ENCODE peak calls at places on chromosomes 11 and 22, in seven cellular contexts. One of them, this sample, is unnamed.

GRCh38 chr22:24503137-24503850 is 8.2 kb downstream of the UPB1 start:
- DNase-seq in GM10248: peak; percentile 87
- DNase-seq in RWPE1: peak; percentile 57
- DNase-seq in coronary artery: no peak
- DNase-seq in K562: peak; percentile 63
- DNase-seq in brain microvascular endothelial cell: peak; percentile 68
- DNase-seq in ovary: peak; percentile 28
- DNase-seq in this sample: no peak

GRCh38 chr11:11215944-11216343 is 137.1 kb downstream of the CSNK2A3 start:
- DNase-seq in GM10248: no peak
- DNase-seq in brain microvascular endothelial cell: no peak
- DNase-seq in K562: no peak
- DNase-seq in RWPE1: no peak
- DNase-seq in coronary artery: no peak
- DNase-seq in ovary: no peak
- DNase-seq in this sample: no peak

GRCh38 chr22:45246060-45246985 is 5.6 kb upstream of the KIAA0930 start:
- DNase-seq in brain microvascular endothelial cell: peak; percentile 93
- DNase-seq in coronary artery: no peak
- DNase-seq in RWPE1: peak; percentile 83
- DNase-seq in ovary: peak; percentile 33
- DNase-seq in GM10248: no peak
- DNase-seq in K562: no peak
- DNase-seq in this sample: no peak

GRCh38 chr11:68445531-68446035 is 15.0 kb upstream of the PPP6R3 start:
- DNase-seq in GM10248: no peak
- DNase-seq in coronary artery: no peak
- DNase-seq in RWPE1: no peak
- DNase-seq in brain microvascular endothelial cell: no peak
- DNase-seq in K562: no peak
- DNase-seq in ovary: no peak
- DNase-seq in this sample: no peak

GRCh38 chr11:75850787-75851186 is 35.8 kb downstream of the UVRAG start:
- DNase-seq in ovary: no peak
- DNase-seq in brain microvascular endothelial cell: no peak
- DNase-seq in coronary artery: no peak
- DNase-seq in GM10248: no peak
- DNase-seq in K562: no peak
- DNase-seq in RWPE1: no peak
- DNase-seq in this sample: no peak

GRCh38 chr22:48748860-48749554 is 1078.7 kb downstream of the BRD1 start:
- DNase-seq in brain microvascular endothelial cell: no peak
- DNase-seq in GM10248: no peak
- DNase-seq in ovary: no peak
- DNase-seq in K562: no peak
- DNase-seq in coronary artery: peak; percentile 62
- DNase-seq in RWPE1: no peak
- DNase-seq in this sample: no peak

GRCh38 chr11:1943576-1943975 is 3.6 kb upstream of the MRPL23 start:
- DNase-seq in GM10248: no peak
- DNase-seq in RWPE1: no peak
- DNase-seq in coronary artery: no peak
- DNase-seq in ovary: peak; percentile 7
- DNase-seq in K562: no peak
- DNase-seq in brain microvascular endothelial cell: no peak
- DNase-seq in this sample: peak; percentile 57

GRCh38 chr11:119684361-119685072 is 44.5 kb downstream of the NECTIN1 start:
- DNase-seq in GM10248: no peak
- DNase-seq in brain microvascular endothelial cell: peak; percentile 64
- DNase-seq in K562: peak; percentile 33
- DNase-seq in ovary: no peak
- DNase-seq in coronary artery: no peak
- DNase-seq in RWPE1: peak; percentile 89
- DNase-seq in this sample: no peak

GRCh38 chr22:42992886-42993479 is 22.0 kb downstream of the PACSIN2 start:
- DNase-seq in ovary: no peak
- DNase-seq in coronary artery: no peak
- DNase-seq in GM10248: no peak
- DNase-seq in brain microvascular endothelial cell: no peak
- DNase-seq in K562: no peak
- DNase-seq in RWPE1: no peak
- DNase-seq in this sample: no peak

GRCh38 chr11:102097175-102097574 is 13.1 kb upstream of the YAP1 start:
- DNase-seq in GM10248: no peak
- DNase-seq in K562: no peak
- DNase-seq in ovary: no peak
- DNase-seq in coronary artery: no peak
- DNase-seq in brain microvascular endothelial cell: no peak
- DNase-seq in RWPE1: no peak
- DNase-seq in this sample: no peak

GRCh38 chr11:125082611-125083311 is 19.7 kb downstream of the SLC37A2 start:
- DNase-seq in coronary artery: no peak
- DNase-seq in RWPE1: peak; percentile 87
- DNase-seq in GM10248: peak; percentile 13
- DNase-seq in brain microvascular endothelial cell: peak; percentile 88
- DNase-seq in K562: no peak
- DNase-seq in ovary: no peak
- DNase-seq in this sample: no peak

GRCh38 chr11:79510948-79511347 is 70.1 kb upstream of the TENM4 start:
- DNase-seq in coronary artery: no peak
- DNase-seq in RWPE1: no peak
- DNase-seq in K562: no peak
- DNase-seq in ovary: no peak
- DNase-seq in GM10248: no peak
- DNase-seq in brain microvascular endothelial cell: no peak
- DNase-seq in this sample: no peak

GRCh38 chr11:62710001-62710345 is 2.5 kb downstream of the GNG3 start:
- DNase-seq in brain microvascular endothelial cell: no peak
- DNase-seq in GM10248: no peak
- DNase-seq in RWPE1: no peak
- DNase-seq in coronary artery: peak; percentile 75
- DNase-seq in ovary: no peak
- DNase-seq in K562: no peak
- DNase-seq in this sample: no peak

GRCh38 chr11:59615132-59615636 is 390 bp downstream of the OSBP start:
- DNase-seq in brain microvascular endothelial cell: peak; percentile 1
- DNase-seq in ovary: peak; percentile 30
- DNase-seq in coronary artery: peak; percentile 75
- DNase-seq in GM10248: peak; percentile 38
- DNase-seq in K562: no peak
- DNase-seq in RWPE1: peak; percentile 61
- DNase-seq in this sample: peak; percentile 70

GRCh38 chr11:16902182-16902581 is 112.0 kb downstream of the PLEKHA7 start:
- DNase-seq in coronary artery: no peak
- DNase-seq in ovary: no peak
- DNase-seq in K562: no peak
- DNase-seq in brain microvascular endothelial cell: no peak
- DNase-seq in RWPE1: peak; percentile 67
- DNase-seq in GM10248: peak; percentile 59
- DNase-seq in this sample: no peak

GRCh38 chr22:31082606-31083376 is 1.7 kb downstream of the SMTN start:
- DNase-seq in K562: peak; percentile 70
- DNase-seq in coronary artery: peak; percentile 90
- DNase-seq in ovary: peak; percentile 50
- DNase-seq in RWPE1: no peak
- DNase-seq in brain microvascular endothelial cell: peak; percentile 70
- DNase-seq in GM10248: no peak
- DNase-seq in this sample: no peak

GRCh38 chr11:69637956-69638871 is 2.7 kb upstream of the CCND1 start:
- DNase-seq in ovary: no peak
- DNase-seq in GM10248: no peak
- DNase-seq in coronary artery: peak; percentile 73
- DNase-seq in RWPE1: no peak
- DNase-seq in K562: no peak
- DNase-seq in brain microvascular endothelial cell: peak; percentile 67
- DNase-seq in this sample: peak; percentile 81

GRCh38 chr22:50731811-50732624 is 6.0 kb upstream of the ACR start:
- DNase-seq in RWPE1: peak; percentile 40
- DNase-seq in coronary artery: no peak
- DNase-seq in K562: peak; percentile 75
- DNase-seq in ovary: no peak
- DNase-seq in GM10248: peak; percentile 84
- DNase-seq in brain microvascular endothelial cell: peak; percentile 9
- DNase-seq in this sample: peak; percentile 65

GRCh38 chr11:34266090-34266912 is 91.5 kb downstream of the ABTB2 start:
- DNase-seq in brain microvascular endothelial cell: peak; percentile 82
- DNase-seq in GM10248: no peak
- DNase-seq in K562: no peak
- DNase-seq in ovary: peak; percentile 58
- DNase-seq in RWPE1: no peak
- DNase-seq in coronary artery: no peak
- DNase-seq in this sample: no peak

GRCh38 chr11:103266167-103266831 is 157.1 kb downstream of the DYNC2H1 start:
- DNase-seq in RWPE1: no peak
- DNase-seq in coronary artery: no peak
- DNase-seq in GM10248: no peak
- DNase-seq in ovary: no peak
- DNase-seq in K562: no peak
- DNase-seq in brain microvascular endothelial cell: no peak
- DNase-seq in this sample: no peak

GRCh38 chr22:25067851-25068421 is 115.4 kb downstream of the KIAA1671 start:
- DNase-seq in coronary artery: peak; percentile 92
- DNase-seq in GM10248: no peak
- DNase-seq in RWPE1: no peak
- DNase-seq in K562: no peak
- DNase-seq in brain microvascular endothelial cell: no peak
- DNase-seq in ovary: no peak
- DNase-seq in this sample: no peak

GRCh38 chr11:63892233-63892632 is 24.7 kb downstream of the RCOR2 start:
- DNase-seq in K562: no peak
- DNase-seq in coronary artery: no peak
- DNase-seq in GM10248: no peak
- DNase-seq in brain microvascular endothelial cell: peak; percentile 28
- DNase-seq in ovary: no peak
- DNase-seq in RWPE1: no peak
- DNase-seq in this sample: no peak
- TF ChIP-seq CTCF in K562: no peak
- TF ChIP-seq CTCF in coronary artery: no peak
- TF ChIP-seq CTCF in GM10248: no peak
- TF ChIP-seq CTCF in brain microvascular endothelial cell: no peak
- TF ChIP-seq CTCF in ovary: no peak
- TF ChIP-seq CTCF in RWPE1: no peak
- TF ChIP-seq CTCF in this sample: no peak

GRCh38 chr22:37196539-37197450 is 8.7 kb upstream of the C1QTNF6 start:
- DNase-seq in ovary: peak; percentile 92
- DNase-seq in GM10248: no peak
- DNase-seq in coronary artery: peak; percentile 89
- DNase-seq in K562: no peak
- DNase-seq in brain microvascular endothelial cell: no peak
- DNase-seq in RWPE1: peak; percentile 77
- DNase-seq in this sample: no peak
- TF ChIP-seq CTCF in ovary: peak; percentile 32
- TF ChIP-seq CTCF in GM10248: no peak
- TF ChIP-seq CTCF in coronary artery: no peak
- TF ChIP-seq CTCF in K562: no peak
- TF ChIP-seq CTCF in brain microvascular endothelial cell: peak; percentile 5
- TF ChIP-seq CTCF in RWPE1: no peak
- TF ChIP-seq CTCF in this sample: no peak

GRCh38 chr11:112023104-112023503 is 2.1 kb upstream of the DLAT start:
- DNase-seq in ovary: no peak
- DNase-seq in K562: no peak
- DNase-seq in GM10248: no peak
- DNase-seq in coronary artery: no peak
- DNase-seq in brain microvascular endothelial cell: no peak
- DNase-seq in RWPE1: no peak
- DNase-seq in this sample: no peak
- TF ChIP-seq CTCF in ovary: no peak
- TF ChIP-seq CTCF in K562: peak; percentile 24
- TF ChIP-seq CTCF in GM10248: no peak
- TF ChIP-seq CTCF in coronary artery: no peak
- TF ChIP-seq CTCF in brain microvascular endothelial cell: no peak
- TF ChIP-seq CTCF in RWPE1: no peak
- TF ChIP-seq CTCF in this sample: peak; percentile 33

DNA sequence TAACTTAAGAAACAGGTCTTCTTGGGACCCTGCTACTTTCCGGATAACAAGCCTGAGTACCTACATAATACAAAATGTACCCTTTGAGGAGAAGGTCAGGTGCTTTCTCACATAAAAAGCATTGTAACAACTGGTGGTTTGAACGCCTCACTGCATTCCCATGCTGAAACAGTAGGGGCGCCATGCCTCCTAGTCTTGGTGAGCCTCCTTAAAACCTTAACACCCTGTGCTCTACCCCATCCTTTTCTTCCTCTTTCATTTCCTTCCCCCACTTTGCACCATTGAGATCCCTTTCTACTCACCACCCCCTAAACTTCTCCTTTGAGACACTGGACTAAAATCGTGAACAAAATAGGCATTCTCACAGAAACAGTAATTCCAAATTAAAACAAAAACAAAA is 729.3 kb downstream of the NTM start:
- DNase-seq in GM10248: peak; percentile 15
- DNase-seq in RWPE1: no peak
- DNase-seq in ovary: no peak
- DNase-seq in coronary artery: no peak
- DNase-seq in brain microvascular endothelial cell: no peak
- DNase-seq in K562: peak; percentile 18
- DNase-seq in this sample: no peak
- TF ChIP-seq CTCF in GM10248: no peak
- TF ChIP-seq CTCF in RWPE1: no peak
- TF ChIP-seq CTCF in ovary: no peak
- TF ChIP-seq CTCF in coronary artery: no peak
- TF ChIP-seq CTCF in brain microvascular endothelial cell: peak; percentile 69
- TF ChIP-seq CTCF in K562: no peak
- TF ChIP-seq CTCF in this sample: peak; percentile 70

DNA sequence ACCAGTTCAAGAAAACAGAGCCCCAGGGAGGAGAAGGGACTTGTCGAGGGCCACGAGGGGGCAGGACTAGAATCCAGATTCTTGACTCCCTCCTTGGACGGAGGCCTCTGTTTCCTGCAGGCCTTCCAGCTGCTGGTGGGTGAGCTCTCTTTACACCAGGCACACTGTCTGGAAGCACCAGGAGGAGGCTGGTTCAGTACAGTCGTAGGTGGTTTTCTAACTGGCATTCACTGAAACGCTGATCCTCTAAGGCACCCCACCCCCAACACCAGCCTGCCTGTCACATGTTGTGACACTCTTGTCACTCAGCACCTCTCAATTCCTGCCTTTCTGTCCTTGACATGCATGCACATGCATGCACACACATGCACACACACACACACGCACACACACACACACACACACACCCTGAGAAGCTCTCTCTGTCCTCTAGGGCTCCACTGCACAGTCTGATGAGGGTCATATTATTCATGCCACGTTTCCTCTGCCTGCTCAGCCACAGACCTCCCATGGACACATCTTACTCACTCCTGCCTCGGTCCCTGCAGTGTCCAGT is 751 bp downstream of the MS4A10 start:
- DNase-seq in coronary artery: no peak
- DNase-seq in K562: no peak
- DNase-seq in RWPE1: no peak
- DNase-seq in ovary: no peak
- DNase-seq in brain microvascular endothelial cell: peak; percentile 80
- DNase-seq in GM10248: no peak
- DNase-seq in this sample: no peak
- TF ChIP-seq CTCF in coronary artery: no peak
- TF ChIP-seq CTCF in K562: peak; percentile 19
- TF ChIP-seq CTCF in RWPE1: no peak
- TF ChIP-seq CTCF in ovary: no peak
- TF ChIP-seq CTCF in brain microvascular endothelial cell: peak; percentile 47
- TF ChIP-seq CTCF in GM10248: no peak
- TF ChIP-seq CTCF in this sample: no peak